ENCODE peak calls at places on chromosomes 6 and 20, in eight cellular contexts. I, F, E, R, P, L, M and W are unnamed samples.

GRCh38 chr6:56624728-56625069 is 18.0 kb downstream of the DST start:
- DNase-seq in I (no peak), F (no peak), E (no peak), R (no peak), P (no peak), L (no peak), M (no peak), W (no peak)

GRCh38 chr6:139373928-139374356 is 506 bp downstream of the CITED2 start:
- DNase-seq in I (no peak), F (no peak), E (no peak), R (peak), P (no peak), L (no peak), M (peak), W (no peak)

GRCh38 chr20:57656252-57656820 is 36.1 kb upstream of the ZBP1 start:
- DNase-seq in I (peak), F (no peak), E (no peak), R (no peak), P (no peak), L (no peak), M (peak), W (peak)

GRCh38 chr20:59945731-59946130 is 5.5 kb downstream of the FAM217B start:
- DNase-seq in I (no peak), F (no peak), E (no peak), R (no peak), P (no peak), L (no peak), M (no peak), W (no peak)

GRCh38 chr6:109580519-109580918 is 97.5 kb upstream of the ZBTB24 start:
- DNase-seq in I (no peak), F (no peak), E (no peak), R (peak), P (no peak), L (no peak), M (no peak), W (no peak)

GRCh38 chr20:58482416-58482815 is 32.8 kb downstream of the APCDD1L start:
- DNase-seq in I (no peak), F (no peak), E (no peak), R (peak), P (no peak), L (no peak), M (no peak), W (peak)

GRCh38 chr6:29926081-29926794 is 16.1 kb upstream of the HLA-A start:
- DNase-seq in I (no peak), F (peak), E (no peak), R (no peak), P (no peak), L (peak), M (peak), W (no peak)

GRCh38 chr6:167235005-167235404 is 56.1 kb upstream of the UNC93A start:
- DNase-seq in I (no peak), F (no peak), E (no peak), R (no peak), P (no peak), L (no peak), M (no peak), W (no peak)

GRCh38 chr20:21125072-21125848 is 622 bp upstream of the KIZ start:
- DNase-seq in I (no peak), F (no peak), E (no peak), R (peak), P (peak), L (peak), M (peak), W (no peak)

GRCh38 chr6:131317516-131317915 is 182.2 kb downstream of the AKAP7 start:
- DNase-seq in I (no peak), F (no peak), E (no peak), R (peak), P (no peak), L (no peak), M (no peak), W (no peak)

GRCh38 chr20:25686081-25687077 is 10.3 kb downstream of the ZNF337 start:
- DNase-seq in I (no peak), F (no peak), E (no peak), R (no peak), P (no peak), L (no peak), M (no peak), W (no peak)